ENCODE peak calls at places on chromosome 18, in six cellular contexts. K is cardiac fibroblast; N is bronchial epithelial cell; U is CD8-positive, alpha-beta T cell; Q is astrocyte; C is fibroblast of pulmonary artery. D is an unnamed sample.

GRCh38 chr18:74942319-74942910 is 266.5 kb downstream of the PTGR3 start:
- DNase-seq in K (no peak), N (no peak), U (no peak), Q (peak), C (no peak), D (no peak)

GRCh38 chr18:74126684-74127482 is 20.8 kb downstream of the FBXO15 start:
- DNase-seq in K (no peak), N (no peak), U (no peak), Q (no peak), C (no peak), D (no peak)

GRCh38 chr18:7596133-7596532 is 29.0 kb downstream of the PTPRM start:
- DNase-seq in K (peak), N (peak), U (no peak), Q (no peak), C (peak), D (no peak)

GRCh38 chr18:9066358-9066757 is 36.1 kb upstream of the NDUFV2 start:
- DNase-seq in K (no peak), N (no peak), U (no peak), Q (no peak), C (no peak), D (no peak)

GRCh38 chr18:47996091-47996541 is 65.7 kb upstream of the SMAD2 start:
- DNase-seq in K (no peak), N (no peak), U (peak), Q (no peak), C (no peak), D (peak)

GRCh38 chr18:55018602-55019001 is 59.3 kb upstream of the CCDC68 start:
- DNase-seq in K (peak), N (peak), U (no peak), Q (peak), C (peak), D (peak)

GRCh38 chr18:69400253-69400975 is at the start of gene DOK6:
- DNase-seq in K (peak), N (peak), U (no peak), Q (peak), C (peak), D (peak)

GRCh38 chr18:21330122-21330701 is 88.2 kb downstream of the GREB1L start:
- DNase-seq in K (peak), N (peak), U (no peak), Q (peak), C (peak), D (peak)

GRCh38 chr18:72180689-72181088 is 363.5 kb downstream of the CBLN2 start:
- DNase-seq in K (no peak), N (no peak), U (no peak), Q (no peak), C (no peak), D (no peak)

GRCh38 chr18:73249030-73249429 is 381.2 kb upstream of the NETO1 start:
- DNase-seq in K (no peak), N (no peak), U (no peak), Q (no peak), C (no peak), D (no peak)

GRCh38 chr18:35386600-35387366 is 9.6 kb upstream of the ZNF396 start:
- DNase-seq in K (peak), N (peak), U (peak), Q (peak), C (peak), D (peak)

GRCh38 chr18:26056291-26056690 is 34.1 kb downstream of the SS18 start:
- DNase-seq in K (peak), N (peak), U (no peak), Q (peak), C (peak), D (peak)

GRCh38 chr18:23585007-23585871 is 1.1 kb downstream of the NPC1 start:
- DNase-seq in K (peak), N (peak), U (no peak), Q (peak), C (no peak), D (peak)

GRCh38 chr18:35205199-35205712 is 35.6 kb upstream of the ZNF397 start:
- DNase-seq in K (no peak), N (no peak), U (no peak), Q (no peak), C (no peak), D (no peak)

GRCh38 chr18:27144672-27145071 is 40.4 kb downstream of the CHST9 start:
- DNase-seq in K (no peak), N (no peak), U (no peak), Q (no peak), C (no peak), D (no peak)

GRCh38 chr18:24878289-24878688 is 417.9 kb downstream of the HRH4 start:
- DNase-seq in K (peak), N (peak), U (no peak), Q (peak), C (peak), D (peak)
- TF ChIP-seq CTCF in K (peak), N (peak), U (no peak), Q (peak), C (peak), D (peak)

GRCh38 chr18:49241852-49242251 is 218.6 kb downstream of the DYM start:
- DNase-seq in K (no peak), N (peak), U (no peak), Q (peak), C (peak), D (peak)

GRCh38 chr18:49234984-49235383 is 225.5 kb downstream of the DYM start:
- DNase-seq in K (no peak), N (no peak), U (no peak), Q (no peak), C (no peak), D (no peak)

GRCh38 chr18:49237031-49237430 is 223.4 kb downstream of the DYM start:
- DNase-seq in K (no peak), N (peak), U (no peak), Q (no peak), C (no peak), D (no peak)

GRCh38 chr18:49243391-49243790 is 217.1 kb downstream of the DYM start:
- DNase-seq in K (no peak), N (peak), U (no peak), Q (no peak), C (no peak), D (peak)

GRCh38 chr18:49238433-49239042 is 221.9 kb downstream of the DYM start:
- DNase-seq in K (peak), N (peak), U (no peak), Q (no peak), C (peak), D (peak)
- TF ChIP-seq CTCF in K (peak), N (peak), U (peak), Q (peak), C (peak), D (peak)

GRCh38 chr18:61581578-61582204 is 248.5 kb downstream of the CDH20 start:
- DNase-seq in K (peak), N (peak), U (peak), Q (peak), C (peak), D (peak)

GRCh38 chr18:61583548-61583947 is 250.3 kb downstream of the CDH20 start:
- DNase-seq in K (no peak), N (no peak), U (no peak), Q (no peak), C (no peak), D (no peak)

GRCh38 chr18:61579581-61579980 is 246.4 kb downstream of the CDH20 start:
- DNase-seq in K (no peak), N (no peak), U (no peak), Q (no peak), C (no peak), D (no peak)

GRCh38 chr18:61580061-61580460 is 246.8 kb downstream of the CDH20 start:
- DNase-seq in K (no peak), N (no peak), U (no peak), Q (no peak), C (peak), D (no peak)

DNA sequence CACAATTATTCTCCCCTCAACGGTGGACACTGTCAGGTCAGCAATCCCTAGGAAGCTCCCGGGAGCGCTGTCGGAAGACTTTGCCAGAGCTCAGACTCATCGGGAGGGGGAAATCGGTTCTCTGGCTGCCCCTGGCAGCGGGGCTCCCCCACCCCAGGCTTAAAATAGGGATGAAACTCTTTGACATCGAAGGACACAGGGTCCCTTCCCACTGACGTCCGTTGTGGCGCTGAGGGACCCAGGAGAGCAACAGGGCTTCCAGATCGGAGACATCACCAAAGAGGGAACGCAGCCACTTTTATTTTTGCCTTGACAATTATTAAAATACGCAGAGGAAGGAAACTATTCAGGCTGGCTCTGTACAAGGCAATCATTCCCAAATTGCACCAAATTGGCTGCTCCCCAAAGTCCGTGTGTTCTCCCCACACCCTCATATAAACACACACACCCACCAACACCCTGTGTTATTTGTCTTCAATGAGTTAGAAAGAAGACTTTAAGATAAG is 249.0 kb downstream of the CDH20 start:
- DNase-seq in K (no peak), N (no peak), U (no peak), Q (no peak), C (no peak), D (no peak)
- TF ChIP-seq CTCF in K (no peak), N (no peak), U (peak), Q (no peak), C (no peak), D (no peak)

DNA sequence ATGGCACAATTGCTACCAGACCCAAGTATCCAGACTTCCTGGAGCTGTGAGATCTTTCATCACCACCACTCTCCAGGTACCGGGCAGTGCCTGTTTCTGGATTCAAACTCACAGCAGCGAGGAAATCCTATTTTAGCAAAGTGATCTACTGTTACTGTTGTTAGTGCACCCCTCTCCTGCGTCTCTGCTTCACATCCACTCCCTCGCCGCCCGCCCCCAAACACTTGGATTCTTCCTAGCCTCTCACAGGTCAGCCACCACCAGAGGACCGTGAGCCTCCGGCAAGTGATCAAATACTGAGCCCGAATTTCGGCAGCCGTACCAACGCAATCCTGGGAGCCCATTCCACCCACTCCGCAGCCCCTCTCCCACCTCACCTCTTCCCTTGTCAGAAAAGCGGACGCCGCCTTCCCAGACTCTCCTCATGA is 519 bp downstream of the METTL4 start:
- DNase-seq in K (peak), N (peak), U (no peak), Q (peak), C (peak), D (peak)
- TF ChIP-seq CTCF in K (peak), N (peak), U (no peak), Q (no peak), C (no peak), D (no peak)

GRCh38 chr18:44922968-44923367 is 242.3 kb downstream of the SETBP1 start:
- DNase-seq in K (no peak), N (no peak), U (no peak), Q (peak), C (no peak), D (peak)
- TF ChIP-seq CTCF in K (no peak), N (no peak), U (no peak), Q (no peak), C (no peak), D (no peak)

GRCh38 chr18:12891561-12891960 is 7.5 kb upstream of the PTPN2 start:
- DNase-seq in K (no peak), N (peak), U (no peak), Q (no peak), C (no peak), D (no peak)

GRCh38 chr18:12886498-12887126 is 2.6 kb upstream of the PTPN2 start:
- DNase-seq in K (no peak), N (peak), U (no peak), Q (no peak), C (peak), D (no peak)

GRCh38 chr18:12895016-12895415 is 11.0 kb upstream of the PTPN2 start:
- DNase-seq in K (no peak), N (no peak), U (no peak), Q (no peak), C (no peak), D (no peak)

GRCh38 chr18:12890964-12891363 is 6.9 kb upstream of the PTPN2 start:
- DNase-seq in K (no peak), N (no peak), U (no peak), Q (no peak), C (no peak), D (no peak)

DNA sequence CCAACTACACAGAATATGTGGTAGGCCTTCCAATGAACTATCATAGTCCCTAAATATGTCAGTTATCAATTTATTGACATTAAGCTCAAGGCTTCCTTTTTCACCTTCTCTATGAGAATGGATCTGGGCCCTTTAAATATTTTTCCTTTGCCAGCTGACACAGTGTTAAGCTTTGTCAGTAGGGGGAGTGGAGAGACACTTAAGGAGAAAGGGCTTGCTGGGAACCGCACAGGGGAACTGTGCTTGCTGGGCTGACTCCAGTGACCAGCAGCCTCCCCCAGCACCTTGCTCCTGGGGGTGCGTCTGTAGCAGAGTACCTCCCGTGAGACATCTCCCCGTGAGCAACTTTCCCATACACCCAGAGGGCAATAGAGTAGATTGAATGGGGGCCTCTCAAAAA is 6.5 kb upstream of the PTPN2 start:
- DNase-seq in K (peak), N (no peak), U (no peak), Q (no peak), C (peak), D (no peak)
- TF ChIP-seq CTCF in K (peak), N (no peak), U (no peak), Q (no peak), C (peak), D (peak)

DNA sequence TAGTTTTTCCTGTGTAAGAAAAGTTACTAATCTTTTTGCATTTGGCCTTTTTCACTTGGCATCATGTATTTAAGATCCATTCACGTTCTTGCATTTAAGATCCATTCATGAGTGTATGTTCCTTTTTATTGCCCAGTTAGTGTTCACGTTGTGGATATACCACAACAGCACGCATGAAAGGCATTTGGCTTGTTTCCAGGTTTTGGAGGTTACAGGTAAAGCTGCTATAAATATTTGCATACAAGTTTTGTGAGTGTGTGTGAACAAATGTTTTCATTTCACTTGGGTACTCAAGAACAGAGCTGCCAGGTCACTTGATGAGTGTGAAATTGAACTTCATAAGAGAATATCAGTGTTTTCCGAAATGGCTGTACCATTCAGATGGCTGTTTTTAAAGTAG is 121.2 kb downstream of the CCBE1 start:
- DNase-seq in K (no peak), N (no peak), U (no peak), Q (no peak), C (no peak), D (no peak)
- TF ChIP-seq CTCF in K (no peak), N (no peak), U (no peak), Q (no peak), C (no peak), D (no peak)

GRCh38 chr18:36769172-36769571 is 59.6 kb downstream of the TPGS2 start:
- DNase-seq in K (no peak), N (peak), U (no peak), Q (peak), C (no peak), D (peak)

GRCh38 chr18:36772339-36772738 is 56.5 kb downstream of the TPGS2 start:
- DNase-seq in K (no peak), N (no peak), U (no peak), Q (peak), C (no peak), D (peak)

GRCh38 chr18:36770315-36770946 is 58.4 kb downstream of the TPGS2 start:
- DNase-seq in K (no peak), N (no peak), U (no peak), Q (no peak), C (no peak), D (no peak)

GRCh38 chr18:36771246-36771645 is 57.6 kb downstream of the TPGS2 start:
- DNase-seq in K (no peak), N (no peak), U (no peak), Q (no peak), C (no peak), D (no peak)

GRCh38 chr18:36769611-36770314 is 59.0 kb downstream of the TPGS2 start:
- DNase-seq in K (peak), N (no peak), U (no peak), Q (no peak), C (no peak), D (no peak)
- TF ChIP-seq CTCF in K (peak), N (peak), U (no peak), Q (no peak), C (peak), D (peak)

GRCh38 chr18:49859725-49860124 is 46.4 kb upstream of the ACAA2 start:
- DNase-seq in K (no peak), N (no peak), U (peak), Q (no peak), C (no peak), D (no peak)
- TF ChIP-seq CTCF in K (no peak), N (no peak), U (no peak), Q (no peak), C (no peak), D (no peak)

DNA sequence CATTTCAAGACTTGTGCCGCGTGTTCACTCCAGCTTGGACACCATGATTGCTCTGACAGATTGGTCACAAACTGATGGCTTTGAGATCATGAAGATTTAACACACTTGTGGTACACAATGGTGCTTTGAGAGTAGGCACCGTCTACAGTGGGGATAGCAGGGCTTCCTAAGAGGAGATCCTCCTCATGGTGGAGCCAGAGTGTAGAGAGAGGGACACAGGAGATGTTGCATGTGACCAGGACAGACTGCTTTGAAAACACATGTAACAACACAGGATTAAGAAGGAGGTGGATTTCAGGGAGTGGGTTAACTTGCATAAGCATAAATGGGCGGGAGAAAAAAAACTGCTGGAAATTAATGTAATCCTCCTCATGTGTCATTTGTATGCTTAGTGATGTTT is 95.7 kb upstream of the LINC00305 start:
- DNase-seq in K (no peak), N (no peak), U (no peak), Q (no peak), C (peak), D (no peak)
- TF ChIP-seq CTCF in K (no peak), N (no peak), U (no peak), Q (no peak), C (no peak), D (no peak)